ENCODE peak calls at places on chromosomes 4 and X, in five cellular contexts. One of them, this sample, is unnamed.
A peak's percentile ranks its signal among the peaks of the same experiment; 100 is the strongest.

GRCh38 chrX:46788902-46789301 is 30.0 kb upstream of the SLC9A7 start:
- DNase-seq in HepG2: no peak
- DNase-seq in HCT116: no peak
- DNase-seq in IMR-90: peak; percentile 65
- DNase-seq in H9: no peak
- DNase-seq in this sample: peak; percentile 47

GRCh38 chrX:9880912-9881311 is 86.2 kb upstream of the CLDN34 start:
- DNase-seq in HepG2: no peak
- DNase-seq in HCT116: no peak
- DNase-seq in IMR-90: no peak
- DNase-seq in H9: no peak
- DNase-seq in this sample: no peak

GRCh38 chr4:55733874-55734437 is 85.6 kb upstream of the EXOC1L start:
- DNase-seq in HepG2: peak; percentile 8
- DNase-seq in HCT116: peak; percentile 83
- DNase-seq in IMR-90: peak; percentile 3
- DNase-seq in H9: no peak
- DNase-seq in this sample: no peak

GRCh38 chr4:95170176-95170575 is 378.6 kb downstream of the UNC5C start:
- DNase-seq in HepG2: no peak
- DNase-seq in HCT116: no peak
- DNase-seq in IMR-90: no peak
- DNase-seq in H9: no peak
- DNase-seq in this sample: no peak

GRCh38 chr4:10872833-10873517 is 188.4 kb upstream of the CLNK start:
- DNase-seq in HepG2: no peak
- DNase-seq in HCT116: no peak
- DNase-seq in IMR-90: no peak
- DNase-seq in H9: no peak
- DNase-seq in this sample: no peak

GRCh38 chr4:155946486-155946885 is 7.2 kb downstream of the CTSO start:
- DNase-seq in HepG2: no peak
- DNase-seq in HCT116: no peak
- DNase-seq in IMR-90: peak; percentile 27
- DNase-seq in H9: no peak
- DNase-seq in this sample: peak; percentile 45

GRCh38 chrX:68916891-68917290 is 88.1 kb downstream of the EFNB1 start:
- DNase-seq in HepG2: no peak
- DNase-seq in HCT116: no peak
- DNase-seq in IMR-90: no peak
- DNase-seq in H9: no peak
- DNase-seq in this sample: peak; percentile 30

GRCh38 chr4:25223770-25224375 is 10.0 kb upstream of the PI4K2B start:
- DNase-seq in HepG2: no peak
- DNase-seq in HCT116: peak; percentile 57
- DNase-seq in IMR-90: peak; percentile 22
- DNase-seq in H9: peak; percentile 46
- DNase-seq in this sample: no peak

GRCh38 chr4:78552398-78553396 is 1.1 kb downstream of the ANXA3 start:
- DNase-seq in HepG2: peak; percentile 67
- DNase-seq in HCT116: peak; percentile 88
- DNase-seq in IMR-90: no peak
- DNase-seq in H9: peak; percentile 79
- DNase-seq in this sample: no peak

GRCh38 chrX:38548508-38548907 is 12.8 kb upstream of the TSPAN7 start:
- DNase-seq in HepG2: no peak
- DNase-seq in HCT116: no peak
- DNase-seq in IMR-90: no peak
- DNase-seq in H9: no peak
- DNase-seq in this sample: no peak

GRCh38 chr4:76740192-76740591 is 157.8 kb downstream of the SOWAHB start:
- DNase-seq in HepG2: no peak
- DNase-seq in HCT116: no peak
- DNase-seq in IMR-90: no peak
- DNase-seq in H9: no peak
- DNase-seq in this sample: no peak

GRCh38 chr4:102869569-102870227 is 906 bp downstream of the CISD2 start:
- DNase-seq in HepG2: no peak
- DNase-seq in HCT116: no peak
- DNase-seq in IMR-90: peak; percentile 2
- DNase-seq in H9: no peak
- DNase-seq in this sample: peak; percentile 15

GRCh38 chr4:45455217-45455616 is 668.6 kb downstream of the GABRG1 start:
- DNase-seq in HepG2: no peak
- DNase-seq in HCT116: no peak
- DNase-seq in IMR-90: no peak
- DNase-seq in H9: no peak
- DNase-seq in this sample: no peak

GRCh38 chrX:3598696-3599095 is 114.8 kb downstream of the PRKX start:
- DNase-seq in HepG2: no peak
- DNase-seq in HCT116: no peak
- DNase-seq in IMR-90: no peak
- DNase-seq in H9: no peak
- DNase-seq in this sample: no peak

GRCh38 chr4:144782345-144782744 is 136.4 kb downstream of the HHIP start:
- DNase-seq in HepG2: no peak
- DNase-seq in HCT116: no peak
- DNase-seq in IMR-90: no peak
- DNase-seq in H9: no peak
- DNase-seq in this sample: peak; percentile 30

GRCh38 chr4:85084371-85085170 is 118.1 kb upstream of the WDFY3 start:
- DNase-seq in HepG2: peak; percentile 60
- DNase-seq in HCT116: peak; percentile 75
- DNase-seq in IMR-90: peak; percentile 75
- DNase-seq in H9: no peak
- DNase-seq in this sample: no peak

GRCh38 chrX:46703980-46704379 is 54.9 kb downstream of the SLC9A7 start:
- DNase-seq in HepG2: no peak
- DNase-seq in HCT116: no peak
- DNase-seq in IMR-90: no peak
- DNase-seq in H9: no peak
- DNase-seq in this sample: no peak

GRCh38 chr4:184355111-184355604 is 119.2 kb downstream of the IRF2 start:
- DNase-seq in HepG2: peak; percentile 89
- DNase-seq in HCT116: peak; percentile 7
- DNase-seq in IMR-90: peak; percentile 93
- DNase-seq in H9: peak; percentile 19
- DNase-seq in this sample: peak; percentile 81

GRCh38 chr4:137530176-137530575 is 2.1 kb downstream of the PCDH18 start:
- DNase-seq in HepG2: no peak
- DNase-seq in HCT116: no peak
- DNase-seq in IMR-90: peak; percentile 79
- DNase-seq in H9: no peak
- DNase-seq in this sample: no peak

GRCh38 chr4:4569036-4569435 is 27.2 kb upstream of the STX18 start:
- DNase-seq in HepG2: no peak
- DNase-seq in HCT116: no peak
- DNase-seq in IMR-90: no peak
- DNase-seq in H9: no peak
- DNase-seq in this sample: peak; percentile 60

GRCh38 chr4:166700592-166700991 is 533.7 kb downstream of the SPOCK3 start:
- DNase-seq in HepG2: no peak
- DNase-seq in HCT116: no peak
- DNase-seq in IMR-90: no peak
- DNase-seq in H9: no peak
- DNase-seq in this sample: no peak

GRCh38 chr4:156677136-156677535 is 294.5 kb downstream of the PDGFC start:
- DNase-seq in HepG2: peak; percentile 38
- DNase-seq in HCT116: peak; percentile 64
- DNase-seq in IMR-90: no peak
- DNase-seq in H9: no peak
- DNase-seq in this sample: no peak

GRCh38 chr4:119027815-119028214 is 107.8 kb upstream of the MYOZ2 start:
- DNase-seq in HepG2: no peak
- DNase-seq in HCT116: no peak
- DNase-seq in IMR-90: no peak
- DNase-seq in H9: no peak
- DNase-seq in this sample: no peak

DNA sequence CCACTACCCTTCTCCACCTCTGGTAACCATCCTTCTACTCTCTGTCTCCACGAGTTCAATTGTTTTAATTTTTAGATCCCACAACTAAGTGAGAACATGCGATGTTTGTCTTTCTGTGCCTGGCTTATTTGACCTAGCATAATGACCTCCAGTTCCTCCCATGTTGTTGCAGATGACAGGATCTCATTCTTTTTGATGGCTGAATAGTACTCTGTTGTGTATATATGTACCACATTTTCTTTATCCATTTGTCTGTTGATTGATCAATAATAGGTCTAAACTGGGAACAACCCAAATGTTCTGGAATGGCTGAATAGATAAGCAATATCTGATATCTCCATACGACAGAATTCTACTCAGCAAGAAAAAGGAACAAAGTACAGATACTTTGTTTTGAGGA is 67.2 kb downstream of the DIPK2B start:
- DNase-seq in HepG2: no peak
- DNase-seq in HCT116: no peak
- DNase-seq in IMR-90: no peak
- DNase-seq in H9: no peak
- DNase-seq in this sample: no peak
- H3K27ac ChIP-seq in HepG2: no peak overlapping the region
- H3K27ac ChIP-seq in HCT116: no peak overlapping the region
- H3K27ac ChIP-seq in IMR-90: no peak overlapping the region
- H3K27ac ChIP-seq in H9: no peak overlapping the region
- H3K27ac ChIP-seq in this sample: no peak overlapping the region

GRCh38 chrX:112512509-112512908 is 167.2 kb downstream of the LHFPL1 start:
- DNase-seq in HepG2: no peak
- DNase-seq in HCT116: peak; percentile 0
- DNase-seq in IMR-90: peak; percentile 4
- DNase-seq in H9: peak; percentile 33
- DNase-seq in this sample: no peak

GRCh38 chrX:112510629-112511028 is 169.1 kb downstream of the LHFPL1 start:
- DNase-seq in HepG2: no peak
- DNase-seq in HCT116: no peak
- DNase-seq in IMR-90: no peak
- DNase-seq in H9: no peak
- DNase-seq in this sample: no peak

DNA sequence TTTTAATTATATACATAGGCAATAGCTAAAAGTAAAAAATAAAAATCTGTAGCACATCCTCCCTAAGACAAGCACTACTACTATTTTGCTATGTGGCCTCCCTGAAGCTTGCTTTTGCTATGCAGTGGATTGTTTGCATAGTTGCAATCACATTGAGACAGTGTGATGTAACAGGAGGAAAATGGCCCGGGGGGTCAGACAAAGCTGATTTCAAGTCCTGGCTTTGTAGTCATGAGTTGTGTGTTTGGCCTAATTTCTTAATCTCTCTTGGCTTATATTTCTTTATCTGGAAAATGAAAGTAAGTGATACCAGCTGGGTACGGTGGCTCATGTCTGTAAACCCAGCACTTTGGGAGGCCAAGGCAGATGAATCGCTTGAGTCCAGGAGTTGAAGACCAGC is 166.6 kb downstream of the LHFPL1 start:
- DNase-seq in HepG2: no peak
- DNase-seq in HCT116: no peak
- DNase-seq in IMR-90: peak; percentile 78
- DNase-seq in H9: no peak
- DNase-seq in this sample: no peak
- H2AFZ ChIP-seq in HepG2: no peak overlapping the region
- H2AFZ ChIP-seq in HCT116: no peak overlapping the region
- H2AFZ ChIP-seq in IMR-90: no peak overlapping the region
- H2AFZ ChIP-seq in H9: no peak overlapping the region
- H2AFZ ChIP-seq in this sample: no peak overlapping the region

GRCh38 chr4:2834001-2834921 is 9.4 kb upstream of the ADD1 start:
- DNase-seq in HepG2: no peak
- DNase-seq in HCT116: no peak
- DNase-seq in IMR-90: no peak
- DNase-seq in H9: no peak
- DNase-seq in this sample: peak; percentile 62
- H3K27ac ChIP-seq in HepG2: no peak overlapping the region
- H3K27ac ChIP-seq in HCT116: no peak overlapping the region
- H3K27ac ChIP-seq in IMR-90: no peak overlapping the region
- H3K27ac ChIP-seq in H9: no peak overlapping the region
- H3K27ac ChIP-seq in this sample: no peak overlapping the region

DNA sequence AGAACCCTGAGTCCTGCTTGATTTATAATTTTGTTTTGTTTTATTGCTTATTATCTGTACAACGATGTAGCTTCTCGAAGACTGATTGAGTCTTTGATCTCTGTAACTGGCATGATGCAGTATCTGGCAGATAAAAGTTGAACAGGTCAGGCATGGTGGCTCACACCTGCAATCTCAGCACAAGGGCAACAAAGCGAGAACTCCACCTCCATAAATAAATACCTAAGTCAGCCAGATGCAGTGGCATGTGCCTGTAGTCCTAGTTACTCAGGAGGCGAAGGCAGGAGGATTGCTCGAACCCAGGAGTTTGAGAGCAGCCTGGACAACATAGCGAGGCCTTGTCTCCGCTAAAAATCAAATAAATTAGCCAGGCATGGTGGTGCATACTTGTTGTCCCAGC is 15.7 kb upstream of the WDR19 start:
- DNase-seq in HepG2: no peak
- DNase-seq in HCT116: no peak
- DNase-seq in IMR-90: no peak
- DNase-seq in H9: no peak
- DNase-seq in this sample: no peak
- H2AFZ ChIP-seq in HepG2: no peak overlapping the region
- H2AFZ ChIP-seq in HCT116: no peak overlapping the region
- H2AFZ ChIP-seq in IMR-90: no peak overlapping the region
- H2AFZ ChIP-seq in H9: no peak overlapping the region
- H2AFZ ChIP-seq in this sample: peak overlapping the region; percentile 29

GRCh38 chrX:150870487-150871340 is 27.8 kb downstream of the CD99L2 start:
- DNase-seq in HepG2: no peak
- DNase-seq in HCT116: no peak
- DNase-seq in IMR-90: peak; percentile 38
- DNase-seq in H9: no peak
- DNase-seq in this sample: no peak

GRCh38 chrX:150869450-150869849 is 29.0 kb downstream of the CD99L2 start:
- DNase-seq in HepG2: no peak
- DNase-seq in HCT116: no peak
- DNase-seq in IMR-90: no peak
- DNase-seq in H9: no peak
- DNase-seq in this sample: no peak

GRCh38 chrX:150868625-150869024 is 29.8 kb downstream of the CD99L2 start:
- DNase-seq in HepG2: no peak
- DNase-seq in HCT116: no peak
- DNase-seq in IMR-90: peak; percentile 74
- DNase-seq in H9: no peak
- DNase-seq in this sample: no peak

GRCh38 chrX:150871341-150871811 is 27.1 kb downstream of the CD99L2 start:
- DNase-seq in HepG2: no peak
- DNase-seq in HCT116: no peak
- DNase-seq in IMR-90: no peak
- DNase-seq in H9: no peak
- DNase-seq in this sample: no peak

GRCh38 chrX:150870059-150870458 is 28.4 kb downstream of the CD99L2 start:
- DNase-seq in HepG2: no peak
- DNase-seq in HCT116: no peak
- DNase-seq in IMR-90: no peak
- DNase-seq in H9: no peak
- DNase-seq in this sample: no peak
- H3K27ac ChIP-seq in HepG2: no peak overlapping the region
- H3K27ac ChIP-seq in HCT116: no peak overlapping the region
- H3K27ac ChIP-seq in IMR-90: no peak overlapping the region
- H3K27ac ChIP-seq in H9: no peak overlapping the region
- H3K27ac ChIP-seq in this sample: no peak overlapping the region

This sample was measured in osteoblast.